ENCODE peak calls at places on chromosome 11, in seven cellular contexts. Z is right lobe of liver; J is sigmoid colon; P is RWPE1; L is stimulated activated CD4-positive, alpha-beta T cell treated with anti-CD3 and anti-CD28 coated beads, TNF-alpha, amount 100 ng/mL, for 48 hours; X is HepG2; T is glomerular endothelial cell. G is an unnamed sample.

GRCh38 chr11:69227271-69227670 is 66.7 kb upstream of the MYEOV start:
- DNase-seq in Z (no peak), J (peak; percentile 11), P (no peak), L (no peak), X (no peak), T (no peak), G (no peak)

GRCh38 chr11:105100976-105101630 is 38.5 kb downstream of the CARD18 start:
- DNase-seq in Z (no peak), J (no peak), P (no peak), L (no peak), X (no peak), T (no peak), G (no peak)

GRCh38 chr11:6855971-6856542 is 6.8 kb upstream of the OR10A2 start:
- DNase-seq in Z (no peak), J (no peak), P (peak; percentile 30), L (no peak), X (no peak), T (no peak), G (no peak)

GRCh38 chr11:68380786-68381622 is 68.6 kb downstream of the LRP5 start:
- DNase-seq in Z (no peak), J (peak; percentile 81), P (no peak), L (no peak), X (no peak), T (peak; percentile 27), G (peak; percentile 39)

GRCh38 chr11:115264278-115264677 is 239.9 kb downstream of the CADM1 start:
- DNase-seq in Z (no peak), J (no peak), P (no peak), L (no peak), X (no peak), T (no peak), G (no peak)

GRCh38 chr11:102850973-102851745 is 7.8 kb upstream of the MMP3 start:
- DNase-seq in Z (no peak), J (no peak), P (peak; percentile 67), L (no peak), X (no peak), T (no peak), G (no peak)

GRCh38 chr11:19827399-19828135 is 114.9 kb downstream of the NAV2 start:
- DNase-seq in Z (no peak), J (no peak), P (no peak), L (no peak), X (no peak), T (no peak), G (no peak)

GRCh38 chr11:116844722-116845121 is 7.3 kb upstream of the APOA1 start:
- DNase-seq in Z (no peak), J (no peak), P (no peak), L (no peak), X (no peak), T (no peak), G (no peak)

GRCh38 chr11:38718049-38718448 is 2120.0 kb upstream of the RAG2 start:
- DNase-seq in Z (no peak), J (no peak), P (no peak), L (no peak), X (peak; percentile 2), T (no peak), G (no peak)

GRCh38 chr11:38865922-38866321 is 2267.9 kb upstream of the RAG2 start:
- DNase-seq in Z (no peak), J (no peak), P (no peak), L (no peak), X (no peak), T (no peak), G (no peak)

GRCh38 chr11:122107566-122107965 is 8.4 kb downstream of the BLID start:
- DNase-seq in Z (no peak), J (no peak), P (no peak), L (no peak), X (no peak), T (no peak), G (no peak)

GRCh38 chr11:119375629-119376196 is 5.8 kb downstream of the USP2 start:
- DNase-seq in Z (peak; percentile 88), J (peak; percentile 84), P (no peak), L (no peak), X (peak; percentile 58), T (no peak), G (peak; percentile 85)

GRCh38 chr11:78651136-78651775 is 76.6 kb upstream of the NARS2 start:
- DNase-seq in Z (no peak), J (no peak), P (no peak), L (no peak), X (no peak), T (no peak), G (no peak)

GRCh38 chr11:8717876-8718753 is 35.5 kb downstream of the RPL27A start:
- DNase-seq in Z (peak; percentile 77), J (peak; percentile 92), P (peak; percentile 64), L (no peak), X (peak; percentile 83), T (no peak), G (peak; percentile 65)

GRCh38 chr11:69553416-69554357 is 72.2 kb downstream of the LINC01488 start:
- DNase-seq in Z (peak; percentile 27), J (peak; percentile 45), P (no peak), L (no peak), X (no peak), T (no peak), G (no peak)

GRCh38 chr11:1746516-1746931 is 3.9 kb downstream of the IFITM10 start:
- DNase-seq in Z (peak; percentile 61), J (peak; percentile 73), P (no peak), L (no peak), X (no peak), T (no peak), G (no peak)

GRCh38 chr11:130181295-130182272 is 22.0 kb downstream of the ST14 start:
- DNase-seq in Z (peak; percentile 85), J (no peak), P (peak; percentile 82), L (no peak), X (peak; percentile 99), T (no peak), G (no peak)

GRCh38 chr11:94134651-94135512 is 6.2 kb downstream of the PANX1 start:
- DNase-seq in Z (no peak), J (peak; percentile 87), P (peak; percentile 63), L (no peak), X (no peak), T (no peak), G (peak; percentile 84)

GRCh38 chr11:3859373-3859881 is 4.0 kb downstream of the STIM1 start:
- DNase-seq in Z (no peak), J (no peak), P (no peak), L (no peak), X (no peak), T (no peak), G (no peak)

GRCh38 chr11:116595305-116595880 is 177.4 kb downstream of the BUD13 start:
- DNase-seq in Z (peak; percentile 49), J (peak; percentile 13), P (no peak), L (no peak), X (no peak), T (no peak), G (no peak)

GRCh38 chr11:30855383-30856006 is 269.3 kb upstream of the MPPED2 start:
- DNase-seq in Z (no peak), J (no peak), P (peak; percentile 4), L (no peak), X (peak; percentile 2), T (peak; percentile 3), G (no peak)

GRCh38 chr11:70944636-70945035 is 307.7 kb downstream of the SHANK2 start:
- DNase-seq in Z (no peak), J (no peak), P (no peak), L (no peak), X (no peak), T (no peak), G (no peak)

GRCh38 chr11:123299721-123300120 is 104.7 kb upstream of the CLMP start:
- DNase-seq in Z (no peak), J (no peak), P (no peak), L (no peak), X (no peak), T (no peak), G (no peak)

GRCh38 chr11:9315078-9315688 is 790 bp upstream of the TMEM41B start:
- DNase-seq in Z (no peak), J (no peak), P (no peak), L (no peak), X (no peak), T (peak; percentile 14), G (peak; percentile 35)

GRCh38 chr11:19929655-19930054 is 217.0 kb downstream of the NAV2 start:
- DNase-seq in Z (no peak), J (no peak), P (no peak), L (no peak), X (no peak), T (no peak), G (no peak)

GRCh38 chr11:7020183-7020917 is at the start of the genes NLRP14 and ZNF214:
- DNase-seq in Z (peak; percentile 94), J (peak; percentile 96), P (peak; percentile 98), L (no peak), X (peak; percentile 90), T (peak; percentile 44), G (peak; percentile 97)

GRCh38 chr11:45089845-45090499 is 56.5 kb upstream of the PRDM11 start:
- DNase-seq in Z (no peak), J (no peak), P (peak; percentile 24), L (no peak), X (no peak), T (no peak), G (no peak)

GRCh38 chr11:26021026-26021425 is 310.9 kb upstream of the ANO3 start:
- DNase-seq in Z (no peak), J (no peak), P (peak; percentile 25), L (no peak), X (no peak), T (no peak), G (no peak)

GRCh38 chr11:3049430-3050243 is 7.6 kb downstream of the CARS1 start:
- DNase-seq in Z (no peak), J (peak; percentile 94), P (peak; percentile 91), L (peak; percentile 44), X (no peak), T (peak; percentile 60), G (peak; percentile 73)

GRCh38 chr11:97732011-97732632 is 1288.6 kb upstream of the CNTN5 start:
- DNase-seq in Z (no peak), J (no peak), P (no peak), L (no peak), X (peak; percentile 92), T (no peak), G (no peak)

GRCh38 chr11:96110302-96110701 is 186.4 kb upstream of the MTMR2 start:
- DNase-seq in Z (no peak), J (no peak), P (no peak), L (no peak), X (no peak), T (no peak), G (no peak)

GRCh38 chr11:19199766-19200165 is 2.0 kb downstream of the CSRP3 start:
- DNase-seq in Z (no peak), J (no peak), P (no peak), L (no peak), X (no peak), T (peak; percentile 20), G (no peak)

GRCh38 chr11:119181677-119182412 is 3.4 kb upstream of the NHERF4 start:
- DNase-seq in Z (no peak), J (no peak), P (no peak), L (no peak), X (no peak), T (no peak), G (no peak)

GRCh38 chr11:31767665-31768064 is 43.5 kb downstream of the PAX6 start:
- DNase-seq in Z (no peak), J (no peak), P (no peak), L (no peak), X (no peak), T (no peak), G (no peak)

GRCh38 chr11:86610559-86611341 is 61.7 kb downstream of the ME3 start:
- DNase-seq in Z (no peak), J (peak; percentile 84), P (no peak), L (no peak), X (peak; percentile 16), T (no peak), G (no peak)

GRCh38 chr11:106585061-106585460 is 433.2 kb downstream of the GUCY1A2 start:
- DNase-seq in Z (no peak), J (no peak), P (no peak), L (no peak), X (peak; percentile 20), T (no peak), G (no peak)

GRCh38 chr11:2910401-2910955 is 18.7 kb downstream of the PHLDA2 start:
- DNase-seq in Z (no peak), J (no peak), P (no peak), L (no peak), X (no peak), T (no peak), G (no peak)

GRCh38 chr11:13999704-14000103 is 37.2 kb downstream of the SPON1 start:
- DNase-seq in Z (no peak), J (no peak), P (no peak), L (no peak), X (no peak), T (no peak), G (no peak)

G was measured in ovary.